ENCODE peak calls at places on chromosomes 11 and 22, in nine cellular contexts. One of them, this sample, is unnamed.

GRCh38 chr11:86670179-86670578 is 2.2 kb downstream of the ME3 start:
- DNase-seq in activated CD8-positive, alpha-beta T cell treated with anti-CD3 and anti-CD28 coated beads for 36 hours: no peak
- DNase-seq in stromal cell of bone marrow: no peak
- DNase-seq in T-cell: no peak
- DNase-seq in HuH-7: no peak
- DNase-seq in hypothalamus: no peak
- DNase-seq in GM13976: no peak
- DNase-seq in HCT116: no peak
- DNase-seq in SK-N-DZ: no peak
- DNase-seq in this sample: no peak

GRCh38 chr22:50460942-50461341 is 13.9 kb downstream of the SBF1 start:
- DNase-seq in activated CD8-positive, alpha-beta T cell treated with anti-CD3 and anti-CD28 coated beads for 36 hours: no peak
- DNase-seq in stromal cell of bone marrow: no peak
- DNase-seq in T-cell: no peak
- DNase-seq in HuH-7: no peak
- DNase-seq in hypothalamus: no peak
- DNase-seq in GM13976: no peak
- DNase-seq in HCT116: no peak
- DNase-seq in SK-N-DZ: no peak
- DNase-seq in this sample: no peak

GRCh38 chr22:33570110-33570509 is 350.2 kb downstream of the LARGE1 start:
- DNase-seq in activated CD8-positive, alpha-beta T cell treated with anti-CD3 and anti-CD28 coated beads for 36 hours: no peak
- DNase-seq in stromal cell of bone marrow: no peak
- DNase-seq in T-cell: no peak
- DNase-seq in HuH-7: no peak
- DNase-seq in hypothalamus: no peak
- DNase-seq in GM13976: no peak
- DNase-seq in HCT116: no peak
- DNase-seq in SK-N-DZ: no peak
- DNase-seq in this sample: no peak

GRCh38 chr11:2715716-2716350 is 16.0 kb upstream of the KCNQ1OT1 start:
- DNase-seq in activated CD8-positive, alpha-beta T cell treated with anti-CD3 and anti-CD28 coated beads for 36 hours: no peak
- DNase-seq in stromal cell of bone marrow: no peak
- DNase-seq in T-cell: no peak
- DNase-seq in HuH-7: no peak
- DNase-seq in hypothalamus: no peak
- DNase-seq in GM13976: no peak
- DNase-seq in HCT116: no peak
- DNase-seq in SK-N-DZ: no peak
- DNase-seq in this sample: no peak

GRCh38 chr11:119363081-119363861 is 16.8 kb upstream of the MFRP start:
- DNase-seq in activated CD8-positive, alpha-beta T cell treated with anti-CD3 and anti-CD28 coated beads for 36 hours: no peak
- DNase-seq in stromal cell of bone marrow: no peak
- DNase-seq in T-cell: no peak
- DNase-seq in HuH-7: no peak
- DNase-seq in hypothalamus: no peak
- DNase-seq in GM13976: no peak
- DNase-seq in HCT116: no peak
- DNase-seq in SK-N-DZ: no peak
- DNase-seq in this sample: no peak

GRCh38 chr11:61945191-61945590 is 5.0 kb upstream of the BEST1 start:
- DNase-seq in activated CD8-positive, alpha-beta T cell treated with anti-CD3 and anti-CD28 coated beads for 36 hours: no peak
- DNase-seq in stromal cell of bone marrow: no peak
- DNase-seq in T-cell: no peak
- DNase-seq in HuH-7: no peak
- DNase-seq in hypothalamus: no peak
- DNase-seq in GM13976: no peak
- DNase-seq in HCT116: no peak
- DNase-seq in SK-N-DZ: no peak
- DNase-seq in this sample: no peak

GRCh38 chr11:116132273-116132978 is 628.2 kb upstream of the CADM1 start:
- DNase-seq in activated CD8-positive, alpha-beta T cell treated with anti-CD3 and anti-CD28 coated beads for 36 hours: no peak
- DNase-seq in stromal cell of bone marrow: no peak
- DNase-seq in T-cell: no peak
- DNase-seq in HuH-7: no peak
- DNase-seq in hypothalamus: no peak
- DNase-seq in GM13976: no peak
- DNase-seq in HCT116: no peak
- DNase-seq in SK-N-DZ: no peak
- DNase-seq in this sample: no peak

GRCh38 chr11:88555018-88555828 is 217.7 kb upstream of the CTSC start:
- DNase-seq in activated CD8-positive, alpha-beta T cell treated with anti-CD3 and anti-CD28 coated beads for 36 hours: no peak
- DNase-seq in stromal cell of bone marrow: peak
- DNase-seq in T-cell: no peak
- DNase-seq in HuH-7: no peak
- DNase-seq in hypothalamus: no peak
- DNase-seq in GM13976: no peak
- DNase-seq in HCT116: peak
- DNase-seq in SK-N-DZ: no peak
- DNase-seq in this sample: peak

This sample was measured in HS-5.